ENCODE peak calls at places on chromosomes 13 and 19, in seven cellular contexts. Q is H9, S is IMR-90, J is mesendoderm, P is mesenchymal stem cell, M is H1, O is trophoblast cell. B is an unnamed sample.

GRCh38 chr19:9323557-9323918 is 441 bp upstream of the ZNF559 start:
- DNase-seq in Q (peak; percentile 80), S (peak; percentile 75), J (peak; percentile 82), P (no peak), M (no peak), O (peak; percentile 77), B (no peak)

GRCh38 chr13:98751397-98752110 is 918 bp downstream of the SLC15A1 start:
- DNase-seq in Q (peak; percentile 66), S (peak; percentile 5), J (peak; percentile 80), P (peak; percentile 17), M (no peak), O (peak; percentile 25), B (no peak)

GRCh38 chr19:1324792-1325567 is 39.3 kb downstream of the EFNA2 start:
- DNase-seq in Q (no peak), S (peak; percentile 61), J (no peak), P (peak; percentile 47), M (no peak), O (peak; percentile 78), B (no peak)

GRCh38 chr13:109155301-109155761 is 525.9 kb downstream of the MYO16 start:
- DNase-seq in Q (no peak), S (peak; percentile 50), J (no peak), P (peak; percentile 95), M (no peak), O (peak; percentile 92), B (no peak)

GRCh38 chr13:33606692-33607091 is 211.3 kb upstream of the RFC3 start:
- DNase-seq in Q (peak; percentile 39), S (no peak), J (peak; percentile 60), P (peak; percentile 41), M (peak; percentile 23), O (peak; percentile 31), B (peak; percentile 39)

GRCh38 chr19:5447700-5448311 is 7.4 kb upstream of the ZNRF4 start:
- DNase-seq in Q (no peak), S (no peak), J (peak; percentile 48), P (no peak), M (no peak), O (no peak), B (no peak)

GRCh38 chr19:44641866-44642265 is 1.8 kb upstream of the PVR start:
- DNase-seq in Q (no peak), S (no peak), J (no peak), P (no peak), M (no peak), O (peak; percentile 88), B (no peak)

GRCh38 chr13:103263448-103263847 is 197.2 kb upstream of the SLC10A2 start:
- DNase-seq in Q (no peak), S (no peak), J (no peak), P (no peak), M (no peak), O (no peak), B (no peak)

GRCh38 chr19:54551293-54551692 is 22.3 kb upstream of the LILRA2 start:
- DNase-seq in Q (no peak), S (no peak), J (no peak), P (no peak), M (no peak), O (no peak), B (no peak)

GRCh38 chr13:73428137-73428536 is 369.3 kb downstream of the KLF5 start:
- DNase-seq in Q (no peak), S (peak; percentile 76), J (peak; percentile 57), P (peak; percentile 71), M (no peak), O (peak; percentile 74), B (no peak)

GRCh38 chr13:87656311-87656710 is 14.9 kb upstream of the SLITRK5 start:
- DNase-seq in Q (no peak), S (no peak), J (no peak), P (no peak), M (no peak), O (no peak), B (no peak)

DNA sequence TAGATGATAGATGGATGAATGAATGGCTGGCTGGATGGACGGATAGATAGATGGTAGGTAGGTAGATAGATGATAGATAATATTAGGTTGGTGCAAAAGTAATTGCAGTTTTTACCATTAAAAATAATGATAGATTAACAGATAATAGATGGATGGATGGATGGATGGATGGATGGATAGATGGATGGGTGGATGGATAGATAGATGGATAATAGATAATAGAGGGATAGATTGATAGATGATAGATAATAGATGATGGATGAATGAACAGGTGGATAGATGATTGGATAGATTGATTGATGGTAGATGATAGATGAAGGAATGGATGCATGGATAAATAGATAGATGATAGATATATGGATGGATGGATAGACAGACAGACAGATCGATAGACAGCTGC is 87.9 kb upstream of the RAP2A start:
- DNase-seq in Q (no peak), S (no peak), J (no peak), P (no peak), M (no peak), O (no peak), B (no peak)
- H2BK120ac ChIP-seq in Q (no peak overlapping the region), S (no peak overlapping the region), J (no peak overlapping the region), P (no peak overlapping the region), M (no peak overlapping the region), O (no peak overlapping the region), B (no peak overlapping the region)

GRCh38 chr13:34678154-34678553 is 263.9 kb upstream of the NBEA start:
- DNase-seq in Q (no peak), S (no peak), J (no peak), P (peak; percentile 21), M (no peak), O (peak; percentile 93), B (no peak)
- H2BK120ac ChIP-seq in Q (no peak overlapping the region), S (no peak overlapping the region), J (no peak overlapping the region), P (no peak overlapping the region), M (no peak overlapping the region), O (no peak overlapping the region), B (no peak overlapping the region)

GRCh38 chr13:50378513-50378970 is 363.3 kb downstream of the KCNRG start:
- DNase-seq in Q (no peak), S (no peak), J (peak; percentile 48), P (no peak), M (no peak), O (no peak), B (no peak)

GRCh38 chr13:50376895-50377575 is 361.8 kb downstream of the KCNRG start:
- DNase-seq in Q (peak; percentile 77), S (no peak), J (peak; percentile 80), P (no peak), M (peak; percentile 21), O (no peak), B (no peak)

GRCh38 chr13:50374517-50374916 is 359.3 kb downstream of the KCNRG start:
- DNase-seq in Q (no peak), S (no peak), J (no peak), P (no peak), M (no peak), O (no peak), B (no peak)

GRCh38 chr13:50377726-50378270 is 362.6 kb downstream of the KCNRG start:
- DNase-seq in Q (no peak), S (no peak), J (no peak), P (no peak), M (no peak), O (no peak), B (no peak)

DNA sequence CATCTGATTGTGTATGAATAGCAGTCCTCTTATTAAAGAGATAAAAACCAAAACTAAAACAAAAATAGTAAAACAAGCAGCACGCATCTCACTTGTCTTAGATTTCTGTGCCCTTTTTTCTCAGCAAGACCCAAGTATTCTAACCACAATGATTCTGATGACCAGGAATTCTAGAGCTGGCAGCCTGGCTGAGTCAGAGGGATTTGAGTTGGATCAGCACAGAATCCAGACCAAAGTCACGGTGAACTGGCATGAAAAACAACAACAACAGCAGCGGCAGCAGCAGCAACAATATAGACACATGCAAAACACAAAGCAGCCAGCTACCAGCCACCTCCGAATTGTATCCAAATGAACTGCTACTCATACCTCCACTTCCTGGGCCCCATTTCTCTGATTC is 360.5 kb downstream of the KCNRG start:
- DNase-seq in Q (no peak), S (peak; percentile 68), J (no peak), P (peak; percentile 63), M (no peak), O (no peak), B (no peak)
- H2BK120ac ChIP-seq in Q (no peak overlapping the region), S (peak overlapping the region; percentile 41), J (no peak overlapping the region), P (no peak overlapping the region), M (no peak overlapping the region), O (no peak overlapping the region), B (no peak overlapping the region)

DNA sequence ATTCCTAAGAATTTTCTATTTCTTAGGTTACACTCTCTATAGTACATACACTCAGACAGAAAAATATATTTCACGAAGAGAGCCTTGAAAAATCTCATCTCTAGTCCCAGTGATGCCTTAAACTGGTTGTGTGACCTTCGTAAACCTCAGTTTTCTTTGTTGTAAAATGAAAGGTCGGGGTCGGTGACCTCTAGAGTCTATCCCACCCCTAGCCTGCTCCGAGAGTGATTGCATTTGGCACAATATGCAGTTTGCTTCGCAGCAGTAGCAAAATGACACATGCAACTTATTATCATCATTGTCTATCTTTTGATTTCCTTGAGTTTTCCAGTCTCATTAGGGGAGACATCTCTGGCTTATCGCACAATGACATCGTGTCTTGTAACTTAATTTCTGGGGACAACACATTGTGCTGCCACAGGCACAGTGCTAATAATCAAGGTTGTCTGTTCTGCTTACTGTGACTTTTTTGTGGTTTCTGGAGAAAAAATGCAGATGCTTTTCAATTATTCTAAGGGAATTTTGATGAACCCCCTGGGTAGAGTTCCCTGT is 115.0 kb downstream of the GGACT start:
- DNase-seq in Q (no peak), S (no peak), J (no peak), P (no peak), M (no peak), O (no peak), B (peak; percentile 43)
- H2BK120ac ChIP-seq in Q (no peak overlapping the region), S (no peak overlapping the region), J (no peak overlapping the region), P (no peak overlapping the region), M (no peak overlapping the region), O (no peak overlapping the region), B (no peak overlapping the region)

GRCh38 chr13:91216928-91217700 is 130.4 kb upstream of the MIR17HG start:
- DNase-seq in Q (no peak), S (no peak), J (peak; percentile 75), P (peak; percentile 13), M (no peak), O (peak; percentile 98), B (peak; percentile 91)
- H2BK120ac ChIP-seq in Q (no peak overlapping the region), S (no peak overlapping the region), J (no peak overlapping the region), P (no peak overlapping the region), M (no peak overlapping the region), O (peak overlapping the region; percentile 81), B (no peak overlapping the region)

B was measured in neuronal stem cell.